ENCODE peak calls at places on chromosomes 5 and 9, in nine cellular contexts. One of them, this sample, is unnamed.

GRCh38 chr5:145237843-145238242 is 597.3 kb downstream of the PRELID2 start:
- DNase-seq in tibial artery: no peak
- DNase-seq in aorta: no peak
- DNase-seq in kidney: no peak
- DNase-seq in body of pancreas: peak; percentile 79
- DNase-seq in upper lobe of left lung: no peak
- DNase-seq in heart right ventricle: no peak
- DNase-seq in BE2C: peak; percentile 25
- DNase-seq in K562: no peak
- DNase-seq in this sample: peak; percentile 75

GRCh38 chr5:113105693-113106280 is 129.2 kb downstream of the DCP2 start:
- DNase-seq in body of pancreas: no peak
- DNase-seq in BE2C: no peak
- DNase-seq in upper lobe of left lung: no peak
- DNase-seq in aorta: no peak
- DNase-seq in kidney: no peak
- DNase-seq in K562: no peak
- DNase-seq in heart right ventricle: no peak
- DNase-seq in tibial artery: no peak
- DNase-seq in this sample: no peak

GRCh38 chr9:93680445-93681315 is 104.3 kb downstream of the PHF2 start:
- DNase-seq in upper lobe of left lung: no peak
- DNase-seq in body of pancreas: peak; percentile 4
- DNase-seq in aorta: peak; percentile 36
- DNase-seq in K562: no peak
- DNase-seq in tibial artery: peak; percentile 53
- DNase-seq in BE2C: no peak
- DNase-seq in heart right ventricle: peak; percentile 3
- DNase-seq in kidney: peak; percentile 68
- DNase-seq in this sample: no peak

GRCh38 chr5:110435207-110435606 is 291.3 kb downstream of the TMEM232 start:
- DNase-seq in upper lobe of left lung: no peak
- DNase-seq in BE2C: no peak
- DNase-seq in heart right ventricle: no peak
- DNase-seq in tibial artery: no peak
- DNase-seq in K562: no peak
- DNase-seq in body of pancreas: no peak
- DNase-seq in aorta: no peak
- DNase-seq in kidney: no peak
- DNase-seq in this sample: no peak

GRCh38 chr9:137243626-137244485 is 2.8 kb downstream of the TUBB4B start:
- DNase-seq in aorta: no peak
- DNase-seq in tibial artery: no peak
- DNase-seq in heart right ventricle: no peak
- DNase-seq in kidney: no peak
- DNase-seq in BE2C: no peak
- DNase-seq in K562: no peak
- DNase-seq in body of pancreas: peak; percentile 29
- DNase-seq in upper lobe of left lung: no peak
- DNase-seq in this sample: no peak

GRCh38 chr5:53971096-53971495 is 339.3 kb downstream of the ARL15 start:
- DNase-seq in heart right ventricle: no peak
- DNase-seq in K562: no peak
- DNase-seq in body of pancreas: no peak
- DNase-seq in kidney: no peak
- DNase-seq in tibial artery: no peak
- DNase-seq in aorta: no peak
- DNase-seq in upper lobe of left lung: no peak
- DNase-seq in BE2C: no peak
- DNase-seq in this sample: no peak

GRCh38 chr5:141814064-141814982 is 63.9 kb downstream of the PCDH1 start:
- DNase-seq in heart right ventricle: peak; percentile 55
- DNase-seq in BE2C: peak; percentile 87
- DNase-seq in kidney: no peak
- DNase-seq in tibial artery: no peak
- DNase-seq in K562: peak; percentile 83
- DNase-seq in body of pancreas: peak; percentile 76
- DNase-seq in upper lobe of left lung: peak; percentile 52
- DNase-seq in aorta: no peak
- DNase-seq in this sample: peak; percentile 64

GRCh38 chr5:99901972-99902371 is 633.2 kb upstream of the FAM174A start:
- DNase-seq in body of pancreas: no peak
- DNase-seq in BE2C: no peak
- DNase-seq in tibial artery: no peak
- DNase-seq in heart right ventricle: no peak
- DNase-seq in aorta: no peak
- DNase-seq in kidney: no peak
- DNase-seq in K562: no peak
- DNase-seq in upper lobe of left lung: no peak
- DNase-seq in this sample: no peak

GRCh38 chr5:153818626-153819025 is 220.1 kb downstream of the FAM114A2 start:
- DNase-seq in body of pancreas: no peak
- DNase-seq in kidney: no peak
- DNase-seq in K562: no peak
- DNase-seq in heart right ventricle: no peak
- DNase-seq in upper lobe of left lung: no peak
- DNase-seq in BE2C: no peak
- DNase-seq in aorta: no peak
- DNase-seq in tibial artery: no peak
- DNase-seq in this sample: no peak

DNA sequence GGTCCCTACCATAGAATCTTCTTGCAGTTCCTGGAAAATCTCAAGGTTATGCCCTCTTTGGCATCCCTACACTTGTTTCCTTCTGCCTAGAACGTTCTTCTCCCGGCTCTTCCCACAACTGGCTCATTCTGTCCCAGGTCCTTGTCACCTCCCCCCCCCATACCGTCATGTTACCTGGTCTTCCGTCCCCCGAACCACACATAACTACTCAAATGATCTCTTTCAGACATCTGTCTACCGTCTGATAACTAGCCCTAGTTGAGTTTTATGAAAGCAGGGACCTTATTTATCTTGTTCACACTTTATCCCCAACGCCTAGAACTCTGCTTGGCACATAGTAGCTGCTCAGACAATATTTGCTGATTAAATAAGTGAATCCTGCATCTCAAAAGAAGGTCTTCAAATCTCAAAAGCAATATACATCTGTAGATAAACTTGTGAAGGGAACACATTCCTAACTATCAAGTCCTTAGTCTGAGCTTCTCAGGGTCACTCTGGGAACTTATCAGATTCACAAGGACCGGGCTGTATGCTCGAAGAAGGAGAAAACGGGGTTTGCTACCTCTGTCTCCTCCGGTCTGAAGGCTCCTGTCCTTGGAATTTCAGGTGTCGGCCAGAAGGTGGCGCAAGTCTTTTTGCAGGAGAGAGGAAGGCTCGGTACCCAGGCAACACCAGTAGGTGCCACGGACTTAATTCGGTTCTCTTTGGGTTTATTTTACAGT is 30.0 kb downstream of the LCP2 start:
- DNase-seq in tibial artery: peak; percentile 86
- DNase-seq in K562: peak; percentile 76
- DNase-seq in kidney: no peak
- DNase-seq in body of pancreas: peak; percentile 66
- DNase-seq in upper lobe of left lung: peak; percentile 70
- DNase-seq in BE2C: peak; percentile 67
- DNase-seq in heart right ventricle: peak; percentile 80
- DNase-seq in aorta: peak; percentile 89
- DNase-seq in this sample: peak; percentile 65
- H3K4me1 ChIP-seq in tibial artery: peaks cover 6% of the 10 kb centered on the region
- H3K4me1 ChIP-seq in K562: peaks cover 22% of the 10 kb centered on the region
- H3K4me1 ChIP-seq in kidney: no peaks in the 10 kb centered on the region
- H3K4me1 ChIP-seq in body of pancreas: peaks cover 6% of the 10 kb centered on the region
- H3K4me1 ChIP-seq in upper lobe of left lung: peaks cover 35% of the 10 kb centered on the region
- H3K4me1 ChIP-seq in BE2C: no peaks in the 10 kb centered on the region
- H3K4me1 ChIP-seq in heart right ventricle: peaks cover 13% of the 10 kb centered on the region
- H3K4me1 ChIP-seq in aorta: no peaks in the 10 kb centered on the region
- H3K4me1 ChIP-seq in this sample: no peaks in the 10 kb centered on the region

GRCh38 chr5:133925866-133926488 is 42.4 kb downstream of the C5orf15 start:
- DNase-seq in heart right ventricle: no peak
- DNase-seq in K562: no peak
- DNase-seq in upper lobe of left lung: no peak
- DNase-seq in BE2C: no peak
- DNase-seq in kidney: no peak
- DNase-seq in tibial artery: no peak
- DNase-seq in aorta: no peak
- DNase-seq in body of pancreas: no peak
- DNase-seq in this sample: peak; percentile 73

GRCh38 chr5:133926960-133927615 is 41.3 kb downstream of the C5orf15 start:
- DNase-seq in K562: no peak
- DNase-seq in aorta: no peak
- DNase-seq in BE2C: peak; percentile 71
- DNase-seq in tibial artery: no peak
- DNase-seq in upper lobe of left lung: no peak
- DNase-seq in kidney: no peak
- DNase-seq in heart right ventricle: no peak
- DNase-seq in body of pancreas: peak; percentile 58
- DNase-seq in this sample: peak; percentile 4

GRCh38 chr5:133926489-133926878 is 41.9 kb downstream of the C5orf15 start:
- DNase-seq in upper lobe of left lung: no peak
- DNase-seq in body of pancreas: no peak
- DNase-seq in BE2C: no peak
- DNase-seq in kidney: no peak
- DNase-seq in aorta: no peak
- DNase-seq in tibial artery: no peak
- DNase-seq in K562: no peak
- DNase-seq in heart right ventricle: no peak
- DNase-seq in this sample: no peak

GRCh38 chr5:133928690-133929393 is 39.6 kb downstream of the C5orf15 start:
- DNase-seq in kidney: no peak
- DNase-seq in K562: no peak
- DNase-seq in tibial artery: no peak
- DNase-seq in upper lobe of left lung: no peak
- DNase-seq in BE2C: no peak
- DNase-seq in aorta: no peak
- DNase-seq in heart right ventricle: no peak
- DNase-seq in body of pancreas: no peak
- DNase-seq in this sample: no peak

GRCh38 chr5:133927616-133928180 is 40.7 kb downstream of the C5orf15 start:
- DNase-seq in BE2C: no peak
- DNase-seq in kidney: no peak
- DNase-seq in aorta: no peak
- DNase-seq in heart right ventricle: no peak
- DNase-seq in upper lobe of left lung: no peak
- DNase-seq in tibial artery: no peak
- DNase-seq in body of pancreas: no peak
- DNase-seq in K562: no peak
- DNase-seq in this sample: no peak
- H3K4me1 ChIP-seq in BE2C: peaks cover 32% of the 10 kb centered on the region
- H3K4me1 ChIP-seq in kidney: peaks cover 16% of the 10 kb centered on the region
- H3K4me1 ChIP-seq in aorta: no peaks in the 10 kb centered on the region
- H3K4me1 ChIP-seq in heart right ventricle: no peaks in the 10 kb centered on the region
- H3K4me1 ChIP-seq in upper lobe of left lung: peaks cover 2% of the 10 kb centered on the region
- H3K4me1 ChIP-seq in tibial artery: peaks cover 10% of the 10 kb centered on the region
- H3K4me1 ChIP-seq in body of pancreas: peaks cover 20% of the 10 kb centered on the region
- H3K4me1 ChIP-seq in K562: peaks cover 37% of the 10 kb centered on the region
- H3K4me1 ChIP-seq in this sample: peaks cover 20% of the 10 kb centered on the region

GRCh38 chr5:68222310-68222709 is 6.8 kb downstream of the PIK3R1 start:
- DNase-seq in heart right ventricle: no peak
- DNase-seq in upper lobe of left lung: no peak
- DNase-seq in BE2C: no peak
- DNase-seq in K562: no peak
- DNase-seq in tibial artery: no peak
- DNase-seq in body of pancreas: peak; percentile 31
- DNase-seq in kidney: no peak
- DNase-seq in aorta: no peak
- DNase-seq in this sample: no peak
- H3K4me1 ChIP-seq in heart right ventricle: peaks cover 44% of the 10 kb centered on the region
- H3K4me1 ChIP-seq in upper lobe of left lung: peaks cover 43% of the 10 kb centered on the region
- H3K4me1 ChIP-seq in BE2C: no peaks in the 10 kb centered on the region
- H3K4me1 ChIP-seq in K562: peaks cover 19% of the 10 kb centered on the region
- H3K4me1 ChIP-seq in tibial artery: peaks cover 68% of the 10 kb centered on the region
- H3K4me1 ChIP-seq in body of pancreas: peaks cover 48% of the 10 kb centered on the region
- H3K4me1 ChIP-seq in kidney: peaks cover 19% of the 10 kb centered on the region
- H3K4me1 ChIP-seq in aorta: peaks cover 1% of the 10 kb centered on the region
- H3K4me1 ChIP-seq in this sample: no peaks in the 10 kb centered on the region

GRCh38 chr9:6239694-6240093 is 24.1 kb downstream of the IL33 start:
- DNase-seq in body of pancreas: no peak
- DNase-seq in aorta: no peak
- DNase-seq in kidney: no peak
- DNase-seq in heart right ventricle: no peak
- DNase-seq in K562: no peak
- DNase-seq in BE2C: no peak
- DNase-seq in tibial artery: no peak
- DNase-seq in upper lobe of left lung: no peak
- DNase-seq in this sample: no peak
- H3K4me1 ChIP-seq in body of pancreas: peaks cover 28% of the 10 kb centered on the region
- H3K4me1 ChIP-seq in aorta: no peaks in the 10 kb centered on the region
- H3K4me1 ChIP-seq in kidney: no peaks in the 10 kb centered on the region
- H3K4me1 ChIP-seq in heart right ventricle: no peaks in the 10 kb centered on the region
- H3K4me1 ChIP-seq in K562: no peaks in the 10 kb centered on the region
- H3K4me1 ChIP-seq in BE2C: no peaks in the 10 kb centered on the region
- H3K4me1 ChIP-seq in tibial artery: no peaks in the 10 kb centered on the region
- H3K4me1 ChIP-seq in upper lobe of left lung: no peaks in the 10 kb centered on the region
- H3K4me1 ChIP-seq in this sample: peaks cover 20% of the 10 kb centered on the region

GRCh38 chr9:75712690-75713089 is 177.8 kb upstream of the PCSK5 start:
- DNase-seq in tibial artery: no peak
- DNase-seq in K562: no peak
- DNase-seq in heart right ventricle: no peak
- DNase-seq in upper lobe of left lung: no peak
- DNase-seq in kidney: no peak
- DNase-seq in BE2C: no peak
- DNase-seq in aorta: no peak
- DNase-seq in body of pancreas: no peak
- DNase-seq in this sample: no peak
- H3K4me1 ChIP-seq in tibial artery: no peaks in the 10 kb centered on the region
- H3K4me1 ChIP-seq in K562: no peaks in the 10 kb centered on the region
- H3K4me1 ChIP-seq in heart right ventricle: no peaks in the 10 kb centered on the region
- H3K4me1 ChIP-seq in upper lobe of left lung: no peaks in the 10 kb centered on the region
- H3K4me1 ChIP-seq in kidney: no peaks in the 10 kb centered on the region
- H3K4me1 ChIP-seq in BE2C: no peaks in the 10 kb centered on the region
- H3K4me1 ChIP-seq in aorta: peaks cover 2% of the 10 kb centered on the region
- H3K4me1 ChIP-seq in body of pancreas: peaks cover 10% of the 10 kb centered on the region
- H3K4me1 ChIP-seq in this sample: no peaks in the 10 kb centered on the region